ENCODE peak calls at places on chromosomes 4 and X, in seven cellular contexts. S, K, V, X, H, F and N are unnamed samples.

GRCh38 chrX:14032383-14032782 is 2.7 kb upstream of the GEMIN8 start:
- DNase-seq in S (peak), F (peak), K (peak), X (no peak), V (peak), H (peak), N (peak)

GRCh38 chr4:142519342-142519741 is 326.8 kb downstream of the INPP4B start:
- DNase-seq in H (peak), S (no peak), K (no peak), V (peak), F (no peak), X (no peak), N (no peak)

GRCh38 chrX:136211766-136212556 is 39.2 kb downstream of the MAP7D3 start:
- DNase-seq in F (no peak), K (no peak), X (no peak), S (no peak), H (no peak), V (no peak), N (no peak)

GRCh38 chrX:119008122-119008744 is 33.8 kb downstream of the LONRF3 start:
- DNase-seq in X (no peak), H (peak), F (peak), S (peak), K (peak), V (peak), N (peak)

GRCh38 chrX:68488657-68489056 is 10.2 kb upstream of the YIPF6 start:
- DNase-seq in K (no peak), V (no peak), X (no peak), S (no peak), H (no peak), F (no peak), N (no peak)

GRCh38 chrX:23333842-23334535 is 660 bp upstream of the PTCHD1 start:
- DNase-seq in H (no peak), S (no peak), X (no peak), V (no peak), F (no peak), K (no peak), N (no peak)

GRCh38 chrX:153598541-153599191 is at the start of gene CCNQ:
- DNase-seq in S (no peak), K (no peak), H (peak), V (peak), X (no peak), F (peak), N (peak)

GRCh38 chr4:149885896-149886295 is 70.3 kb upstream of the IQCM start:
- DNase-seq in K (no peak), F (no peak), S (no peak), H (peak), X (no peak), V (peak), N (peak)

GRCh38 chrX:7086384-7086783 is 61.1 kb upstream of the STS start:
- DNase-seq in H (no peak), F (no peak), S (no peak), X (no peak), V (peak), K (no peak), N (no peak)

GRCh38 chrX:115494133-115494532 is 66.8 kb upstream of the PLS3 start:
- DNase-seq in X (no peak), H (peak), S (no peak), K (no peak), V (no peak), F (no peak), N (no peak)

GRCh38 chrX:111170017-111170416 is 74.0 kb downstream of the PAK3 start:
- DNase-seq in H (no peak), F (no peak), K (no peak), V (peak), X (no peak), S (no peak), N (no peak)

GRCh38 chrX:16312761-16313623 is 145.7 kb downstream of the MAGEB17 start:
- DNase-seq in V (no peak), X (no peak), H (no peak), K (no peak), F (no peak), S (no peak), N (no peak)

GRCh38 chr4:89254847-89255246 is 52.8 kb downstream of the GPRIN3 start:
- DNase-seq in X (no peak), V (peak), K (peak), F (peak), H (peak), S (no peak), N (peak)